ENCODE peak calls at places on chromosomes 4 and X, in eight cellular contexts. N, D, F, L, O, Z, K and E are unnamed samples.

GRCh38 chrX:50211510-50211909 is 6.9 kb downstream of the CCNB3 start:
- DNase-seq in D (peak; percentile 4), Z (no peak), K (no peak), F (no peak), O (no peak), L (no peak), N (no peak), E (no peak)

GRCh38 chr4:159639924-159640323 is 537.0 kb downstream of the RAPGEF2 start:
- DNase-seq in N (peak; percentile 49), O (no peak), Z (no peak), F (no peak), K (no peak), D (no peak), L (no peak), E (no peak)

GRCh38 chrX:13223868-13224555 is 95.8 kb downstream of the ATXN3L start:
- DNase-seq in F (no peak), O (no peak), D (peak; percentile 91), K (peak; percentile 25), Z (no peak), L (peak; percentile 85), N (peak; percentile 92), E (no peak)

GRCh38 chr4:25174674-25175073 is 14.4 kb upstream of the SEPSECS start:
- DNase-seq in K (no peak), N (no peak), D (peak; percentile 12), L (peak; percentile 10), O (no peak), Z (no peak), F (no peak), E (no peak)

GRCh38 chrX:17030580-17031285 is 84.3 kb downstream of the REPS2 start:
- DNase-seq in F (no peak), K (no peak), Z (no peak), N (peak; percentile 81), L (no peak), O (no peak), D (no peak), E (no peak)

GRCh38 chr4:28523791-28524190 is 1663.2 kb downstream of the STIM2 start:
- DNase-seq in O (no peak), F (no peak), D (no peak), N (no peak), K (no peak), Z (no peak), L (no peak), E (no peak)

GRCh38 chr4:44165938-44166337 is 282.7 kb downstream of the KCTD8 start:
- DNase-seq in N (peak; percentile 26), D (no peak), K (no peak), Z (no peak), O (no peak), F (no peak), L (no peak), E (no peak)

GRCh38 chrX:65635371-65635770 is 32.1 kb upstream of the MSN start:
- DNase-seq in F (no peak), L (no peak), K (peak; percentile 52), N (peak; percentile 13), O (no peak), D (no peak), Z (no peak), E (peak; percentile 66)

GRCh38 chrX:143455045-143455444 is 62.2 kb downstream of the SPANXN3 start:
- DNase-seq in L (no peak), F (no peak), K (peak; percentile 2), Z (no peak), O (no peak), D (no peak), N (no peak), E (no peak)

GRCh38 chr4:128565565-128566186 is 243.8 kb upstream of the JADE1 start:
- DNase-seq in K (no peak), D (no peak), L (peak; percentile 47), Z (peak; percentile 68), N (no peak), O (no peak), F (peak; percentile 30), E (no peak)

GRCh38 chr4:155207534-155208257 is 740 bp upstream of the NPY2R start:
- DNase-seq in D (no peak), O (no peak), F (no peak), K (no peak), Z (no peak), L (no peak), N (peak; percentile 4), E (no peak)

GRCh38 chrX:130176942-130177341 is 5.2 kb downstream of the RAB33A start:
- DNase-seq in N (no peak), O (no peak), L (no peak), K (no peak), Z (no peak), D (no peak), F (no peak), E (no peak)

GRCh38 chr4:148015058-148015457 is 283.2 kb downstream of the ARHGAP10 start:
- DNase-seq in L (peak; percentile 28), Z (no peak), O (no peak), K (no peak), F (no peak), D (no peak), N (peak; percentile 39), E (no peak)

GRCh38 chr4:163553146-163553545 is 58.7 kb downstream of the TMA16 start:
- DNase-seq in Z (no peak), O (no peak), L (no peak), N (no peak), K (no peak), D (no peak), F (no peak), E (no peak)

DNA sequence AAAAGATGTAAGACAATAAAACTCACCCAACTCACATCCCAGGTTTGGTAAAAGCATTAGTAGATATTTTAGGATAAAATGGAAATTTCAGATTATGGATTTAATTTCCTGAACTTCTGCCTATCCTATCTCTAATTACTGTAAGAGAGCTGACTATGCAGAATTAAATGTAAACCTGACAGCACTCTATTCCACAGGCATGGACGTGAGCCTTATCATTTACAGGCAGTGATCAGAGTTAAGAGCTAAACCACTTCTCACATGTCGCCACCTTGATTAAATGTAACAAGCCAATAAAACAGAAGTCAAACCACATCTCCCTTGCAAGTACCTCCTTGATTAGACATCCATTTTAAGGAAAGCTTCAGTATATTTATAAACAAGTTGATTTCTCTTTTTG is 97.5 kb upstream of the CBR4 start:
- DNase-seq in D (no peak), K (no peak), N (no peak), F (no peak), O (no peak), L (no peak), Z (no peak), E (no peak)
- H3K36me3 ChIP-seq in D (peaks cover 26% of the 10 kb centered on the region), K (peaks cover 60% of the 10 kb centered on the region), N (peaks cover 5% of the 10 kb centered on the region), F (peaks cover 57% of the 10 kb centered on the region), O (no peaks in the 10 kb centered on the region), L (peaks cover 84% of the 10 kb centered on the region), Z (peaks cover 55% of the 10 kb centered on the region), E (peaks cover 42% of the 10 kb centered on the region)

DNA sequence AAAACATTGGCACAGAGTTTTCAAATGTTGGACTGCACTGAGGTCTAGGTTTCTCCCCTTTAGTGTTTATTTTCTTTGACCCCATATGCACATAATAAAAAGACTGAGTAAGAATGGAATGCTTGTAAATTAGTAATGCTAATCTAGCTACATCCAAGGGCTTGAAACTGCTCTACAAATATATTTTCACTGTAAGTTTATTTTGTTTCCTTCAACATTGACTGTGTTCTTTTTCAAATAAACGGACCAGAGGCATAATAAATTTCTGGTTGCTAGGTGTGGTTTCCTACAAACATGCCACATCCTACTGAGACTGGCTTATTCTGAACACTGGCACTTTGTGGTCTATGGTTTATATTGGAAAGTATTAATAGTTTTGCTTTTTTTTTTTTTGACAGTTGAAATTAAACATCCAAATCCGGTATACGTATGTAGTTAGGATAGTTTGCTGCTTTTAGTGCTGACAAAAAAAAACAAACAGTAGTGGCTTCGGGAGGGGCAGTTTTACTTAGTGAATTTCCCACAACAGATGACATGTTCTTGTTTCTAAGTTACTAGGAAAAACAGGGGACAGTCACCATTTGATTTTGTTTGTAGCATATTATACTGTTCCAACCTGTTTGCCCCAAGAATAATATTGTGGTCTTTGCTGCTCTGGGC is 13.2 kb downstream of the CA5B start:
- DNase-seq in K (no peak), F (no peak), O (no peak), D (peak; percentile 56), L (peak; percentile 88), N (peak; percentile 54), Z (no peak), E (no peak)
- H3K27ac ChIP-seq in K (peak overlapping the region; percentile 64), F (no peak overlapping the region), O (peak overlapping the region; percentile 94), D (no peak overlapping the region), L (no peak overlapping the region), N (peak overlapping the region; percentile 78), Z (peak overlapping the region; percentile 76), E (peak overlapping the region; percentile 78)

DNA sequence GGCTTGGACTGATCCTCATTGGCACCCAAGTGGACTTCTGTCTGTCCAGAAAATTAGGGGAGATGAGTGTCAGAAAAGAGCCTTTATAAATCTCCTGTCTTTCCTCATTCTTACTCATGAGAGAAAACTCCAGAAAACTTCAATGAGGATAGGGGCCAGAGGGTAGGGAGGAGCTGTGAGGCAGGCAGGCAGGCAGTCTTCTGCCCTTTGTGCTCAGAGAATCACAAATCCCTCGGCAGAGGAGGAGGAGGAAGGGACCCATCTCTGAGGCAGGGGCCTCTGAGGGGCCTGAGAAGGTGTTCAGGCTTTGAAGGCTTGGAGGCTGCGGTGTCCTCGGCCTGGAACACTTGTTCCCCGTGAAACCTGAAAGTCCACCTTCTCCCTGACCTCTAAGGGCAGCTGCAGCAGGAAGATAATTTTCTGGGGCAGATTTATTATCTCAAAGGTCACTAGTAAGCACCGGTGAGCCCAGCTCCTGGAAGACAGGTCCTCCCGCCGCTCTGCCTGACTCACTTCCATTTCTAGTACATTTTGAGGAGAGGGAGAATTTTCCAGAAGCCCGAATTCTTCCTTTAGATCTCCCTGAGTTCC is 200.3 kb upstream of the BCOR start:
- DNase-seq in O (no peak), F (no peak), K (no peak), D (no peak), N (no peak), Z (no peak), L (no peak), E (no peak)
- H3K36me3 ChIP-seq in O (no peaks in the 10 kb centered on the region), F (no peaks in the 10 kb centered on the region), K (no peaks in the 10 kb centered on the region), D (no peaks in the 10 kb centered on the region), N (no peaks in the 10 kb centered on the region), Z (no peaks in the 10 kb centered on the region), L (no peaks in the 10 kb centered on the region), E (no peaks in the 10 kb centered on the region)

GRCh38 chr4:11470709-11471441 is 42.2 kb upstream of the HS3ST1 start:
- DNase-seq in N (no peak), F (no peak), K (no peak), Z (no peak), L (no peak), O (no peak), D (no peak), E (no peak)

GRCh38 chr4:11475871-11476270 is 47.2 kb upstream of the HS3ST1 start:
- DNase-seq in F (no peak), D (no peak), O (no peak), Z (no peak), N (no peak), K (no peak), L (no peak), E (no peak)

GRCh38 chr4:11469900-11470708 is 41.4 kb upstream of the HS3ST1 start:
- DNase-seq in L (no peak), D (no peak), N (no peak), F (no peak), O (no peak), Z (no peak), K (no peak), E (no peak)

GRCh38 chr4:11471613-11472012 is 42.9 kb upstream of the HS3ST1 start:
- DNase-seq in K (peak; percentile 21), L (no peak), N (no peak), F (no peak), D (no peak), O (peak; percentile 4), Z (no peak), E (no peak)

DNA sequence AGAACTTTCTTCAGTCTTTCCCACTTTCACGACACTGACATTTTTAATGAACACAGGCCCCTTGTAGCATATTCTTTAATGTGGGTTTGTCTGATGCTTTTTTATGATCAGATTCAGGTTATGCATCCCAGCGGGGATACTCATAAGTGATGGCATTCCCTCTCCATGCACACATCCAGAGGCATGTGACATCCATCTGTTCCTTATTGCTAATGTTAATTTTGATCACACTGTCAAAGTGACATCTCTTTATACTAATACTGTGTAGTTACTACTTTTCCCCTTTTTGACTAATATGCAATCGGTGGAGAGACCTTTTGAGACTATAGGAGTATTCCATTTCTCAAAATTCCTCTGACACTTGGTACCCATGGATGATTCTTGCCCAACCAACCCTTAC is 43.8 kb upstream of the HS3ST1 start:
- DNase-seq in N (no peak), D (no peak), L (no peak), O (no peak), Z (no peak), K (no peak), F (no peak), E (no peak)
- H3K27ac ChIP-seq in N (no peak overlapping the region), D (no peak overlapping the region), L (no peak overlapping the region), O (no peak overlapping the region), Z (no peak overlapping the region), K (no peak overlapping the region), F (no peak overlapping the region), E (no peak overlapping the region)